ENCODE peak calls at places on chromosomes 7 and 10, in seven cellular contexts. One of them, this sample, is unnamed.

GRCh38 chr10:132889091-132889490 is 53.3 kb downstream of the CFAP46 start:
- DNase-seq in A549: peak; percentile 37
- DNase-seq in IMR-90: peak; percentile 10
- DNase-seq in H1: no peak
- DNase-seq in HepG2: no peak
- DNase-seq in K562: no peak
- DNase-seq in GM12878: no peak
- DNase-seq in this sample: no peak

GRCh38 chr7:23956769-23957556 is 246.9 kb downstream of the STK31 start:
- DNase-seq in A549: no peak
- DNase-seq in IMR-90: peak; percentile 6
- DNase-seq in H1: no peak
- DNase-seq in HepG2: peak; percentile 40
- DNase-seq in K562: peak; percentile 11
- DNase-seq in GM12878: no peak
- DNase-seq in this sample: no peak

GRCh38 chr7:14805105-14805719 is 97.3 kb downstream of the DGKB start:
- DNase-seq in A549: no peak
- DNase-seq in IMR-90: no peak
- DNase-seq in H1: no peak
- DNase-seq in HepG2: no peak
- DNase-seq in K562: no peak
- DNase-seq in GM12878: no peak
- DNase-seq in this sample: no peak

GRCh38 chr7:131111081-131111576 is 216.5 kb upstream of the MKLN1 start:
- DNase-seq in A549: peak; percentile 90
- DNase-seq in IMR-90: peak; percentile 90
- DNase-seq in H1: no peak
- DNase-seq in HepG2: no peak
- DNase-seq in K562: peak; percentile 53
- DNase-seq in GM12878: no peak
- DNase-seq in this sample: no peak

GRCh38 chr10:75209325-75210192 is 1.0 kb upstream of the VDAC2 start:
- DNase-seq in A549: peak; percentile 79
- DNase-seq in IMR-90: peak; percentile 65
- DNase-seq in H1: no peak
- DNase-seq in HepG2: no peak
- DNase-seq in K562: peak; percentile 80
- DNase-seq in GM12878: peak; percentile 40
- DNase-seq in this sample: no peak

GRCh38 chr7:35253680-35254495 is at the start of gene TBX20:
- DNase-seq in A549: peak; percentile 80
- DNase-seq in IMR-90: peak; percentile 19
- DNase-seq in H1: peak; percentile 79
- DNase-seq in HepG2: no peak
- DNase-seq in K562: no peak
- DNase-seq in GM12878: no peak
- DNase-seq in this sample: no peak

GRCh38 chr7:131040467-131040932 is 287.2 kb upstream of the MKLN1 start:
- DNase-seq in A549: peak; percentile 79
- DNase-seq in IMR-90: peak; percentile 77
- DNase-seq in H1: peak; percentile 62
- DNase-seq in HepG2: peak; percentile 57
- DNase-seq in K562: peak; percentile 81
- DNase-seq in GM12878: no peak
- DNase-seq in this sample: peak; percentile 73

GRCh38 chr10:98262571-98262970 is 5.4 kb downstream of the LOXL4 start:
- DNase-seq in A549: peak; percentile 43
- DNase-seq in IMR-90: peak; percentile 36
- DNase-seq in H1: no peak
- DNase-seq in HepG2: no peak
- DNase-seq in K562: no peak
- DNase-seq in GM12878: no peak
- DNase-seq in this sample: peak; percentile 42

GRCh38 chr7:80826520-80827237 is 92.2 kb downstream of the SEMA3C start:
- DNase-seq in A549: peak; percentile 27
- DNase-seq in IMR-90: peak; percentile 79
- DNase-seq in H1: no peak
- DNase-seq in HepG2: no peak
- DNase-seq in K562: no peak
- DNase-seq in GM12878: no peak
- DNase-seq in this sample: peak; percentile 29

GRCh38 chr10:112385143-112385695 is 11.3 kb downstream of the ACSL5 start:
- DNase-seq in A549: no peak
- DNase-seq in IMR-90: no peak
- DNase-seq in H1: no peak
- DNase-seq in HepG2: no peak
- DNase-seq in K562: no peak
- DNase-seq in GM12878: no peak
- DNase-seq in this sample: no peak

GRCh38 chr7:155178096-155178495 is 108.0 kb downstream of the HTR5A start:
- DNase-seq in A549: no peak
- DNase-seq in IMR-90: no peak
- DNase-seq in H1: no peak
- DNase-seq in HepG2: no peak
- DNase-seq in K562: no peak
- DNase-seq in GM12878: no peak
- DNase-seq in this sample: no peak

GRCh38 chr7:15915694-15916093 is 229.2 kb upstream of the MEOX2 start:
- DNase-seq in A549: no peak
- DNase-seq in IMR-90: peak; percentile 80
- DNase-seq in H1: no peak
- DNase-seq in HepG2: no peak
- DNase-seq in K562: no peak
- DNase-seq in GM12878: no peak
- DNase-seq in this sample: no peak

GRCh38 chr7:136086712-136087111 is 109.6 kb upstream of the MTPN start:
- DNase-seq in A549: peak; percentile 76
- DNase-seq in IMR-90: peak; percentile 85
- DNase-seq in H1: peak; percentile 52
- DNase-seq in HepG2: peak; percentile 53
- DNase-seq in K562: peak; percentile 80
- DNase-seq in GM12878: peak; percentile 30
- DNase-seq in this sample: peak; percentile 36

GRCh38 chr7:82559203-82559805 is 115.7 kb upstream of the CACNA2D1 start:
- DNase-seq in A549: peak; percentile 65
- DNase-seq in IMR-90: no peak
- DNase-seq in H1: no peak
- DNase-seq in HepG2: no peak
- DNase-seq in K562: no peak
- DNase-seq in GM12878: no peak
- DNase-seq in this sample: no peak

DNA sequence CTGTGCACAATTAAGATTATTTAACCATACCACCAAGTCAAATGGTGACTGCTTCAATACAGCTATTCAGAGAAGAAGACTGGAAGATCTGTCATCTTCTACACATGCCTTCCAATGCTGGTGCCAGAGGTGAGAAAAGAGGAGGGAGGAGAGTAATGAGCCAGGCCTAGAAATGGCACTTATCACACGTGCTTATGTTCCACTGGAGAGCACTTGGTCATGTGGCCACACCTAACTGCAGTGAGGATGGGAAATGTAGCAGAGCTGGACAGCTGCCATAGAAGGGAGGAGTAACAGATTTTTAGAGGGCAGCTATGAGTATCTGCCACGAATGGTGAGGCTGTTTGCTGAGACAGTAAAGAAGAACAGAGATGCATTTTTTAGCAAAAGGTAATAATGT is 77.1 kb downstream of the MPLKIP start:
- DNase-seq in A549: no peak
- DNase-seq in IMR-90: peak; percentile 20
- DNase-seq in H1: no peak
- DNase-seq in HepG2: no peak
- DNase-seq in K562: peak; percentile 65
- DNase-seq in GM12878: no peak
- DNase-seq in this sample: no peak
- TF ChIP-seq CEBPB in A549: no peak
- TF ChIP-seq CEBPB in IMR-90: no peak
- TF ChIP-seq CEBPB in H1: no peak
- TF ChIP-seq CEBPB in HepG2: no peak
- TF ChIP-seq CEBPB in K562: no peak
- TF ChIP-seq CEBPB in GM12878: no peak
- TF ChIP-seq CEBPB in this sample: no peak

GRCh38 chr10:72692897-72693598 is 1.1 kb downstream of the MCU start:
- DNase-seq in A549: no peak
- DNase-seq in IMR-90: peak; percentile 18
- DNase-seq in H1: peak; percentile 20
- DNase-seq in HepG2: no peak
- DNase-seq in K562: peak; percentile 24
- DNase-seq in GM12878: no peak
- DNase-seq in this sample: no peak

GRCh38 chr10:72695496-72695895 is 3.6 kb downstream of the MCU start:
- DNase-seq in A549: no peak
- DNase-seq in IMR-90: no peak
- DNase-seq in H1: no peak
- DNase-seq in HepG2: no peak
- DNase-seq in K562: no peak
- DNase-seq in GM12878: no peak
- DNase-seq in this sample: no peak

GRCh38 chr10:72692057-72692891 is at the start of gene MCU:
- DNase-seq in A549: peak; percentile 97
- DNase-seq in IMR-90: peak; percentile 37
- DNase-seq in H1: peak; percentile 90
- DNase-seq in HepG2: no peak
- DNase-seq in K562: peak; percentile 98
- DNase-seq in GM12878: no peak
- DNase-seq in this sample: no peak

GRCh38 chr10:72693599-72693915 is 1.6 kb downstream of the MCU start:
- DNase-seq in A549: no peak
- DNase-seq in IMR-90: no peak
- DNase-seq in H1: no peak
- DNase-seq in HepG2: no peak
- DNase-seq in K562: no peak
- DNase-seq in GM12878: no peak
- DNase-seq in this sample: no peak

DNA sequence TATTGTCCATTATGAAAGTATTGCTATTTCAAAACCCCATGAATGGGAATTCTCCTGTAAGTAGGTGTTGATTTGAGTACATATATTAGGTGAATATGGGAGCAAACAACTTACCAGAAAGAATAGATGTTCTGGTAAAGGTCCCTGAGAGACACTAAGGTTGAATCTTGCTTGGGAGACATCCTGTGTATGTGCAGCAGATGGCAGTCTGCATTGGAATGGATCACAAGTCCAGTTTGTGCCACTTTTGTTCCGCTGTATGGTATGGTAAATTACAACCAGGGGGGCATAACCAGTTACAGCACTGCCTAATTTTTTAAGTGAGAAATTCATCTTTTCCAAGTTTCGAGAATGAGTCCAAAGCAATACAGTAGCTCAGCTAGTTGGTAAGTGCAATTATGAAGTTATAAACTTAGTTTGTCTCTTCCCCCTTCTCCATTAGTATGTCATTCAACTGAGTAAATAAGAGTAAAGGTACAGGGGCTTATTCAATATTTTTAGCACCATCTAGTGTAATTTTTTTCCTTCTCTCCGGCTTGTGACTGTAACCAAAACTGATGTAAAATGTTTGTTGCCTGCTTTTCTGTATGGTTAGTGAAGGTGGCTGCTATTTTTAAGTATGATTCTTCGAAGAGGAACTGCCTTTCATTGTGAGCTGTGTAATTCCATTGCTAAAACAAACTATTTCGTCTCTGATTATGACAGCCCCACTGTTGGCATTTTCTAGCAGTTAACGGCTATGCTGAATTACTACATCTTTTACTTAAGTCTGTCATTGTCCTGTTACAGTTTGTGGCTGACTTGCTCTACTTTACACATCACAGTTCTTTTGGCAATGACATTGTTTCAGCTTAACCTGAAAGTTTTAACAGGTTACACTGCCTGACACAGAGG is 2.8 kb downstream of the MCU start:
- DNase-seq in A549: peak; percentile 79
- DNase-seq in IMR-90: peak; percentile 65
- DNase-seq in H1: no peak
- DNase-seq in HepG2: peak; percentile 42
- DNase-seq in K562: peak; percentile 45
- DNase-seq in GM12878: no peak
- DNase-seq in this sample: no peak
- TF ChIP-seq CEBPB in A549: no peak
- TF ChIP-seq CEBPB in IMR-90: no peak
- TF ChIP-seq CEBPB in H1: no peak
- TF ChIP-seq CEBPB in HepG2: no peak
- TF ChIP-seq CEBPB in K562: no peak
- TF ChIP-seq CEBPB in GM12878: no peak
- TF ChIP-seq CEBPB in this sample: no peak

GRCh38 chr10:48759113-48759901 is 74.6 kb downstream of the WDFY4 start:
- DNase-seq in A549: no peak
- DNase-seq in IMR-90: no peak
- DNase-seq in H1: no peak
- DNase-seq in HepG2: no peak
- DNase-seq in K562: no peak
- DNase-seq in GM12878: peak; percentile 81
- DNase-seq in this sample: no peak
- TF ChIP-seq CEBPB in A549: no peak
- TF ChIP-seq CEBPB in IMR-90: no peak
- TF ChIP-seq CEBPB in H1: no peak
- TF ChIP-seq CEBPB in HepG2: no peak
- TF ChIP-seq CEBPB in K562: no peak
- TF ChIP-seq CEBPB in GM12878: no peak
- TF ChIP-seq CEBPB in this sample: no peak

GRCh38 chr10:61750943-61751471 is 88.3 kb downstream of the CABCOCO1 start:
- DNase-seq in A549: peak; percentile 59
- DNase-seq in IMR-90: peak; percentile 69
- DNase-seq in H1: peak; percentile 79
- DNase-seq in HepG2: peak; percentile 74
- DNase-seq in K562: peak; percentile 93
- DNase-seq in GM12878: peak; percentile 27
- DNase-seq in this sample: peak; percentile 64
- TF ChIP-seq CEBPB in A549: no peak
- TF ChIP-seq CEBPB in IMR-90: no peak
- TF ChIP-seq CEBPB in H1: no peak
- TF ChIP-seq CEBPB in HepG2: no peak
- TF ChIP-seq CEBPB in K562: no peak
- TF ChIP-seq CEBPB in GM12878: no peak
- TF ChIP-seq CEBPB in this sample: no peak

GRCh38 chr10:71234970-71235681 is 22.8 kb downstream of the UNC5B start:
- DNase-seq in A549: no peak
- DNase-seq in IMR-90: peak; percentile 49
- DNase-seq in H1: no peak
- DNase-seq in HepG2: no peak
- DNase-seq in K562: peak; percentile 55
- DNase-seq in GM12878: no peak
- DNase-seq in this sample: no peak
- TF ChIP-seq CEBPB in A549: no peak
- TF ChIP-seq CEBPB in IMR-90: peak; percentile 2
- TF ChIP-seq CEBPB in H1: no peak
- TF ChIP-seq CEBPB in HepG2: no peak
- TF ChIP-seq CEBPB in K562: no peak
- TF ChIP-seq CEBPB in GM12878: no peak
- TF ChIP-seq CEBPB in this sample: no peak

This sample was measured in HCT116.